ENCODE peak calls at places on chromosomes 12 and 14, in eight cellular contexts. F is stomach, J is hepatic stellate cell, R is kidney glomerular epithelial cell, V is activated T-cell treated with anti-CD3 and anti-CD28 coated beads for 24 hours, E is HT1080, S is mucosa of descending colon, N is D721Med. G is an unnamed sample.

GRCh38 chr14:24251880-24252288 is 9.5 kb upstream of the TINF2 start:
- DNase-seq in F (no peak), J (peak; percentile 79), R (peak; percentile 49), V (no peak), E (no peak), S (no peak), N (no peak), G (peak; percentile 55)

GRCh38 chr12:26817183-26817591 is 15.8 kb downstream of the ITPR2 start:
- DNase-seq in F (no peak), J (no peak), R (no peak), V (no peak), E (no peak), S (no peak), N (no peak), G (no peak)

GRCh38 chr12:71160585-71160984 is 2.8 kb upstream of the TSPAN8 start:
- DNase-seq in F (no peak), J (no peak), R (no peak), V (no peak), E (peak; percentile 18), S (no peak), N (no peak), G (peak; percentile 44)

GRCh38 chr12:18864900-18865561 is 127.1 kb downstream of the CAPZA3 start:
- DNase-seq in F (no peak), J (no peak), R (peak; percentile 31), V (no peak), E (peak; percentile 73), S (no peak), N (no peak), G (peak; percentile 49)

GRCh38 chr14:104680806-104681688 is 8.4 kb upstream of the INF2 start:
- DNase-seq in F (peak; percentile 87), J (peak; percentile 93), R (peak; percentile 67), V (no peak), E (peak; percentile 85), S (peak; percentile 78), N (no peak), G (peak; percentile 81)

GRCh38 chr12:116420476-116420875 is 138.7 kb upstream of the MAP1LC3B2 start:
- DNase-seq in F (no peak), J (no peak), R (no peak), V (no peak), E (no peak), S (peak; percentile 7), N (no peak), G (no peak)

GRCh38 chr12:51407604-51408003 is 16.4 kb upstream of the GALNT6 start:
- DNase-seq in F (no peak), J (no peak), R (no peak), V (no peak), E (no peak), S (no peak), N (no peak), G (no peak)

GRCh38 chr12:68868043-68868790 is 60.2 kb downstream of the MDM2 start:
- DNase-seq in F (no peak), J (no peak), R (no peak), V (no peak), E (no peak), S (no peak), N (no peak), G (no peak)

GRCh38 chr12:114919479-114919878 is 235.5 kb upstream of the TBX3 start:
- DNase-seq in F (no peak), J (no peak), R (no peak), V (no peak), E (no peak), S (no peak), N (no peak), G (no peak)

GRCh38 chr12:84497819-84498218 is 414.8 kb downstream of the SLC6A15 start:
- DNase-seq in F (no peak), J (no peak), R (no peak), V (no peak), E (no peak), S (no peak), N (no peak), G (peak; percentile 21)

GRCh38 chr14:72892879-72893635 is 844 bp downstream of the DPF3 start:
- DNase-seq in F (no peak), J (peak; percentile 29), R (no peak), V (no peak), E (no peak), S (peak; percentile 63), N (peak; percentile 52), G (no peak)

GRCh38 chr14:59407246-59407615 is 57.9 kb downstream of the GPR135 start:
- DNase-seq in F (no peak), J (peak; percentile 84), R (no peak), V (no peak), E (peak; percentile 89), S (no peak), N (no peak), G (no peak)

GRCh38 chr12:121209629-121210572 is at the start of gene P2RX4:
- DNase-seq in F (peak; percentile 88), J (peak; percentile 80), R (peak; percentile 55), V (peak; percentile 79), E (peak; percentile 64), S (peak; percentile 95), N (peak; percentile 63), G (peak; percentile 52)

GRCh38 chr14:74160763-74161162 is 76.0 kb downstream of the LIN52 start:
- DNase-seq in F (no peak), J (no peak), R (no peak), V (no peak), E (no peak), S (no peak), N (no peak), G (no peak)

GRCh38 chr14:104799239-104799599 is 1.7 kb upstream of the ZBTB42 start:
- DNase-seq in F (no peak), J (no peak), R (no peak), V (no peak), E (no peak), S (no peak), N (no peak), G (no peak)

GRCh38 chr12:6967548-6968100 is 2.8 kb downstream of the PHB2 start:
- DNase-seq in F (no peak), J (no peak), R (no peak), V (no peak), E (no peak), S (no peak), N (no peak), G (no peak)

GRCh38 chr14:83548061-83548839 is 1981.7 kb upstream of the FLRT2 start:
- DNase-seq in F (no peak), J (no peak), R (peak; percentile 12), V (no peak), E (peak; percentile 19), S (no peak), N (no peak), G (peak; percentile 27)

GRCh38 chr14:23068792-23069412 is 11.6 kb upstream of the CDH24 start:
- DNase-seq in F (peak; percentile 84), J (peak; percentile 89), R (no peak), V (peak; percentile 70), E (peak; percentile 92), S (peak; percentile 73), N (peak; percentile 93), G (peak; percentile 85)

GRCh38 chr12:54357802-54358619 is 6.3 kb downstream of the GPR84 start:
- DNase-seq in F (no peak), J (no peak), R (no peak), V (peak; percentile 33), E (no peak), S (no peak), N (no peak), G (no peak)

GRCh38 chr12:110741371-110741770 is 1.3 kb downstream of the PPP1CC start:
- DNase-seq in F (no peak), J (no peak), R (no peak), V (no peak), E (no peak), S (no peak), N (no peak), G (no peak)

GRCh38 chr14:67690011-67690410 is 5.6 kb downstream of the RDH11 start:
- DNase-seq in F (no peak), J (no peak), R (no peak), V (no peak), E (no peak), S (no peak), N (no peak), G (no peak)

GRCh38 chr12:97140355-97140754 is 233.3 kb downstream of the NEDD1 start:
- DNase-seq in F (no peak), J (no peak), R (no peak), V (no peak), E (no peak), S (no peak), N (no peak), G (no peak)